ENCODE peak calls at places on chromosome 22, in seven cellular contexts. E is IMR-90, O is mesenchymal stem cell, H is neuronal stem cell, S is H9, Y is mesendoderm, P is H1. Q is an unnamed sample.

GRCh38 chr22:19988965-19989724 is 27.5 kb downstream of the ARVCF start:
- DNase-seq in E (no peak), S (no peak), O (no peak), Y (no peak), H (no peak), P (no peak), Q (no peak)

GRCh38 chr22:50276143-50276542 is 6.0 kb upstream of the MAPK11 start:
- DNase-seq in O (no peak), Y (peak; percentile 55), S (peak; percentile 54), H (no peak), E (peak; percentile 43), P (peak; percentile 77), Q (peak; percentile 58)

GRCh38 chr22:21651521-21652009 is 9.5 kb downstream of the SDF2L1 start:
- DNase-seq in S (peak; percentile 51), P (no peak), Y (no peak), H (peak; percentile 68), E (no peak), O (peak; percentile 18), Q (no peak)

GRCh38 chr22:40410272-40410671 is 39.9 kb downstream of the SGSM3 start:
- DNase-seq in H (no peak), Y (peak; percentile 13), P (no peak), E (no peak), O (no peak), S (no peak), Q (peak; percentile 63)

GRCh38 chr22:35045451-35045850 is 20.5 kb upstream of the ISX start:
- DNase-seq in P (no peak), S (no peak), E (no peak), O (no peak), Y (no peak), H (no peak), Q (no peak)

GRCh38 chr22:48886604-48887393 is 940.9 kb downstream of the BRD1 start:
- DNase-seq in E (no peak), O (no peak), H (no peak), S (peak; percentile 15), Y (no peak), P (no peak), Q (no peak)

GRCh38 chr22:42805016-42805997 is 51.8 kb downstream of the ARFGAP3 start:
- DNase-seq in E (no peak), Y (no peak), S (peak; percentile 34), H (no peak), O (no peak), P (no peak), Q (no peak)

GRCh38 chr22:45717787-45718186 is 46.2 kb downstream of the ATXN10 start:
- DNase-seq in E (peak; percentile 79), P (no peak), O (peak; percentile 74), Y (peak; percentile 54), H (no peak), S (no peak), Q (no peak)

GRCh38 chr22:23062616-23063538 is 7.4 kb upstream of the GNAZ start:
- DNase-seq in O (no peak), S (peak; percentile 10), Y (no peak), P (no peak), E (no peak), H (no peak), Q (no peak)

GRCh38 chr22:30325724-30326703 is 727 bp downstream of the TBC1D10A start:
- DNase-seq in P (peak; percentile 49), E (no peak), Y (no peak), H (no peak), O (peak; percentile 47), S (peak; percentile 37), Q (peak; percentile 43)

GRCh38 chr22:42876041-42876440 is 19.0 kb upstream of the ARFGAP3 start:
- DNase-seq in S (no peak), O (no peak), E (no peak), P (no peak), H (no peak), Y (no peak), Q (no peak)

GRCh38 chr22:23305922-23306374 is 125.6 kb downstream of the BCR start:
- DNase-seq in O (peak; percentile 97), P (no peak), S (no peak), E (peak; percentile 81), H (no peak), Y (no peak), Q (no peak)

GRCh38 chr22:29580200-29580810 is 608 bp downstream of the NIPSNAP1 start:
- DNase-seq in H (no peak), Y (peak; percentile 29), E (no peak), P (peak; percentile 63), O (peak; percentile 10), S (peak; percentile 43), Q (no peak)

GRCh38 chr22:40620464-40621046 is 16.0 kb downstream of the MRTFA start:
- DNase-seq in H (no peak), O (peak; percentile 51), P (no peak), E (peak; percentile 80), Y (peak; percentile 79), S (no peak), Q (peak; percentile 64)

GRCh38 chr22:49427341-49427740 is 400.3 kb downstream of the BRD1 start:
- DNase-seq in E (no peak), Y (no peak), S (no peak), H (no peak), P (no peak), O (no peak), Q (no peak)

GRCh38 chr22:25176799-25177198 is 22.9 kb upstream of the CRYBB3 start:
- DNase-seq in Y (no peak), S (no peak), O (no peak), H (no peak), E (no peak), P (no peak), Q (no peak)

GRCh38 chr22:30566125-30566524 is 8.3 kb downstream of the GAL3ST1 start:
- DNase-seq in S (no peak), O (no peak), E (no peak), Y (no peak), H (no peak), P (no peak), Q (no peak)

GRCh38 chr22:45754822-45755221 is 83.2 kb downstream of the ATXN10 start:
- DNase-seq in E (no peak), P (no peak), O (no peak), S (no peak), H (no peak), Y (no peak), Q (no peak)

GRCh38 chr22:25067851-25068421 is 115.4 kb downstream of the KIAA1671 start:
- DNase-seq in O (no peak), P (no peak), S (no peak), H (no peak), Y (no peak), E (no peak), Q (no peak)

GRCh38 chr22:28903719-28904118 is 20.3 kb downstream of the ZNRF3 start:
- DNase-seq in E (no peak), Y (peak; percentile 57), P (no peak), S (no peak), H (no peak), O (no peak), Q (no peak)

GRCh38 chr22:44403166-44403565 is 90.4 kb upstream of the SHISAL1 start:
- DNase-seq in Y (no peak), E (no peak), O (no peak), P (no peak), S (peak; percentile 14), H (no peak), Q (no peak)

GRCh38 chr22:38135133-38135706 is 24.7 kb upstream of the BAIAP2L2 start:
- DNase-seq in H (no peak), P (no peak), O (peak; percentile 83), S (no peak), E (peak; percentile 90), Y (no peak), Q (peak; percentile 23)

DNA sequence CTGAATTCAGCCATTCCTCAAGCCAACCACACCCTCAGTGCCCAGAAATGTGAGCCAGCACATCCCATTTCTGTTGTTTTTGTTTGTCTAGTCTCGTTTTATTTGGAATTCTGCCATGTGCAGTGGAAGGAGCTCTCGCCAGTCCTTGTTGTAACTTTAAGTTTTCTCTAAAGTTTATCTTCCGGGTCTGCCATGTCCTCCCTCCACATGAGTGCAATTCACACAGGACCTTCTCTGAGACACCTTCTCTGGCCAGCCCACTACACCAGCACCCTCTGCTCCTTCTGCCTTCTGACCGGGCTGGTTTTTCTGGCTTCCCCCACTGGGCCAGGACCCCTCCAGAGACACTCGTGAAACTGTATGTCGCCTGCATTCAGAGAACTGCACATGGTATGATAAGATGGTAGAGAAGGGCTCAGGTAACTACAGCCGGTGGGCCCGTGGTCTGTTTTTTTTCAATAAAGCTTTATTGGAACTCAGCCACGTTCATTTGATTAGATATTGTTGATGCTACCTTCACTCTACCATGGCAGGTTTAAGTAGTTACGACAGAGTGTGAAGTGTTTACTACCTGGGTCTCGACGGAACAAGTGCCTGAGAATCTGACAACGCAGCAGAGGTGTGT is 513.9 kb downstream of the TBC1D22A start:
- DNase-seq in S (no peak), O (no peak), E (no peak), H (no peak), P (no peak), Y (no peak), Q (no peak)
- H2BK5ac ChIP-seq in S (no peak overlapping the region), O (no peak overlapping the region), E (no peak overlapping the region), H (no peak overlapping the region), P (no peak overlapping the region), Y (no peak overlapping the region), Q (no peak overlapping the region)

DNA sequence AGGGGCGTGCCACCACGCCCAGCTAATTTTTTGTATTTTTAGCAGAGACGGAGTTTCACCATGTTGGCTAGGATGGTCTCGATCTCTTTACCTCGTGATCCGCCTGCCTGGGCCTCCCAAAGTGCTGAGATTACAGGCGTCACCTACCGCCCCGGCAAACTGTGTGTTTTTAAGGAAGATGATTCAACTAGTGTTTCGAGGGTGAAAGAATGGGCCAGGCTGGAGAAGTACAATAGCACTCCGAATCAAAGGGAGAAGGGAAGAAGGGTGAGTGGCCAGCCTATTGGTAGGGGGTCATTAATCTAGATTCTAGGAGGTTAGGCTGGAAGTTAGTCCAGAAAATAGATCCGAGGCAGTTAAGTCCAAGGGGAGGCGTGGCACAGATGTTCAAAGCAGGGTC is 2.9 kb upstream of the CECR2 start:
- DNase-seq in E (no peak), Y (no peak), H (no peak), P (no peak), S (no peak), O (no peak), Q (no peak)
- H3K27me3 ChIP-seq in E (peaks cover 39% of the 10 kb centered on the region), Y (no peaks in the 10 kb centered on the region), H (no peaks in the 10 kb centered on the region), P (no peaks in the 10 kb centered on the region), S (no peaks in the 10 kb centered on the region), O (peaks cover 46% of the 10 kb centered on the region), Q (no peaks in the 10 kb centered on the region)

DNA sequence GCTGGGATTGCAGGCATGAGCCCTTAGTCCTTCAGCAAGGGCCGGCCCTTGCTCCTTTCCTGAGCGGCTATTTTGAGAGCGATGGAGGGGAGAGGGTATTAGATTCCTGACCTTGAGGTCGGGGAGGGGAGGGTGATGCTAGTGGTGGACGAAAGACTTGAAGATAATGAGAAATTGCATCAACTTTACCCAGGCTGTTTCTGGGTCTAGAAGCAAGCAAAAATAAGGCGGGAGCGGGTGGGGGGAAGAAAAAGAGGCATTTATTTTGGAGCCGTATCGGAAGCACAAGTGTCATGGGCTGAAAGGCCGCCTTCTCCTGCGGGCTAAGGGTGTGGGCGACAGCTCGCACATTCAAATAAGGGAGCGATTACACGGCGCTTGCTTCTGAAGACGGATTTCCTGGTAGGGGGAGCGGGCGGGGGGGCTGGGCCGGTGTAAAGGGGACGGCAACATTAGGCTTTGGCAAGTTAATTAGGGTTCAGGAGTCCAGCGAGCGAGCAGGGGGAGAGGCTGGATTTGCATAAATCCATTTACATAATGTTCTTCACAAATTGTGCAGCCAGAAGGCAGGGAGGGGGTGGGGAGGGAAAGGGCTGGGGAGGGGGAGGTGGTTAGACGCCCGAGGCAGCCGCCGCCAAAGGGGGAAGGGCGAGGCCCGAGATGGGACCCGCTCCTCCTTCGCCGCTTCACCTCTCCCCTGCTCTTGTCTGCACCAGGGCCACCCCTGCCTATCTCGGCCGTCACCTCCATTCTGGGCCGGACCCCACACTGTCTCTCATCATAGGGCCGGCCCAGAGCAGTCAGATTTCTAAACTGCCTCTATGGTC is 245.9 kb downstream of the MIAT start:
- DNase-seq in H (peak; percentile 47), P (peak; percentile 70), Y (peak; percentile 63), E (no peak), O (no peak), S (peak; percentile 56), Q (no peak)
- H3K9ac ChIP-seq in H (no peak overlapping the region), P (no peak overlapping the region), Y (peak overlapping the region; percentile 52), E (no peak overlapping the region), O (no peak overlapping the region), S (peak overlapping the region; percentile 12), Q (no peak overlapping the region)

GRCh38 chr22:31604137-31604705 is 57.8 kb downstream of the PISD start:
- DNase-seq in O (no peak), S (no peak), P (no peak), Y (no peak), E (no peak), H (no peak), Q (no peak)
- H2BK5ac ChIP-seq in O (no peak overlapping the region), S (no peak overlapping the region), P (no peak overlapping the region), Y (no peak overlapping the region), E (no peak overlapping the region), H (no peak overlapping the region), Q (no peak overlapping the region)